ENCODE peak calls at places on chromosomes 6 and 20, in four cellular contexts. N is gastrocnemius medialis, E is IMR-90, A is H1. X is an unnamed sample. For H3K27me3 and H3K36me3, the result is how much of the 10 kb centered on the place peaks cover.

GRCh38 chr6:93746892-93747291 is 327.5 kb upstream of the EPHA7 start:
- DNase-seq in A (no peak), E (no peak), N (no peak), X (peak)

GRCh38 chr6:170058878-170059485 is 231.9 kb downstream of the DLL1 start:
- DNase-seq in A (no peak), N (no peak), E (no peak), X (no peak)

GRCh38 chr6:13427838-13428527 is 59.4 kb downstream of the GFOD1 start:
- DNase-seq in E (no peak), N (no peak), A (no peak), X (no peak)

GRCh38 chr6:10330515-10330914 is 84.4 kb downstream of the TFAP2A start:
- DNase-seq in N (no peak), E (no peak), A (no peak), X (no peak)

GRCh38 chr6:40378071-40378724 is 209.0 kb downstream of the LRFN2 start:
- DNase-seq in N (no peak), A (peak), E (no peak), X (peak)

GRCh38 chr6:151765444-151765886 is 42.0 kb upstream of the ESR1 start:
- DNase-seq in E (peak), N (peak), A (no peak), X (peak)

GRCh38 chr6:135173242-135173988 is 7.7 kb upstream of the MYB start:
- DNase-seq in E (no peak), N (no peak), A (no peak), X (no peak)

GRCh38 chr20:50680106-50680960 is 11.0 kb downstream of the RIPOR3 start:
- DNase-seq in E (no peak), N (peak), A (no peak), X (no peak)

GRCh38 chr6:40794581-40794980 is 207.4 kb upstream of the LRFN2 start:
- DNase-seq in A (no peak), E (no peak), N (peak), X (no peak)

GRCh38 chr6:1312444-1313363 is 806 bp downstream of the FOXQ1 start:
- DNase-seq in A (peak), E (no peak), N (no peak), X (peak)

GRCh38 chr6:85449818-85450577 is at the start of gene NT5E:
- DNase-seq in N (no peak), E (peak), A (peak), X (peak)

GRCh38 chr6:116258520-116258919 is 4.6 kb upstream of the TSPYL4 start:
- DNase-seq in A (no peak), N (no peak), E (no peak), X (no peak)
- H3K27me3 ChIP-seq in A (under half), N (under half), E (under half), X (under half)

DNA sequence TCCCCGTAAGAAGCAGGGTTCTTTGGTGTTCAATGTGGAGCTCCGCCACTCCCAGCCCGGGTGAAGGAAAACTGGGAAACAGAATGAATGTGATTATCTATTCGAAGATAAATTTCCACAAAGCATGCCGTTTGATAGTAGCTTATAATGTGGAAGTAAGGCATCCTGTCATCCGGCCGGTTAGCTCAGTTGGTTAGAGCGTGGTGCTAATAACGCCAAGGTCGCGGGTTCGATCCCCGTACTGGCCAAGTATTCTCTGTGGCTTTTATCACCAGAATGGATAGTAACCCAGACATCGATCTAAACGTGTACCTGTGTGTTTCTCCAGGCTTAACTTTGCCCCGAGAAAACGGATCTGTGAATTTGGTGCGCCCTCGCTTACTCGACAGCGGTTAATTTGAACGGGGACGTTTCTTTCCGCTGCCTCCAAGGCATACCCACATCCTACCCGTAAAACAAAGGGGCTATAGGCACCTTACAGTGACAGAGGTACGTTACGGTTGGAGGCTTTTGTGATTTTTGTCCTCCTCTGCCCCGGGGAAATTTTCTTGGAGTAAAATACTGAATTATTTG is 215.2 kb upstream of the ZNF184 start:
- DNase-seq in A (peak), N (peak), E (peak), X (peak)
- H3K4me3 ChIP-seq in A (peak), N (peak), E (peak), X (peak)

DNA sequence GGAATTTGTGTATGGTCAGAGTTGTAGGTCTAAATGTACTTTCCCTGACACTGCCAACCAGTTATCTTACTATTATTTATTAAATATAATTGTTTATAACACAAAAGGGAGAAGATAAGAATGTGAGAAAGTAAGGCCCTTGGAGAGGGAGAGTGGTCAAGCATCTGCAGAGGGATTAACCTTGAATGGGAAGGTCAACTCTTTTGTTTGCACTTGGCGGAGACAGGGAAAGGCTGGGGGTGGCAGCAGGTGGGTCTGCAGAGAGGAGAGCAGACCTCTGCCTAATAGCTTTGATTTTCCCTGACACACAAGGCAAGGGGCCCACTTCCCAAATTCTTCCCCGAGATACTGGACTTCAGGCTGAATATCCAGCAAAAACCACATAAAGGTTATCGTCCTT is 4.2 kb downstream of the LRP11 start:
- DNase-seq in E (no peak), A (no peak), N (no peak), X (no peak)
- H3K36me3 ChIP-seq in E (under half), A (under half), N (under half), X (under half)

DNA sequence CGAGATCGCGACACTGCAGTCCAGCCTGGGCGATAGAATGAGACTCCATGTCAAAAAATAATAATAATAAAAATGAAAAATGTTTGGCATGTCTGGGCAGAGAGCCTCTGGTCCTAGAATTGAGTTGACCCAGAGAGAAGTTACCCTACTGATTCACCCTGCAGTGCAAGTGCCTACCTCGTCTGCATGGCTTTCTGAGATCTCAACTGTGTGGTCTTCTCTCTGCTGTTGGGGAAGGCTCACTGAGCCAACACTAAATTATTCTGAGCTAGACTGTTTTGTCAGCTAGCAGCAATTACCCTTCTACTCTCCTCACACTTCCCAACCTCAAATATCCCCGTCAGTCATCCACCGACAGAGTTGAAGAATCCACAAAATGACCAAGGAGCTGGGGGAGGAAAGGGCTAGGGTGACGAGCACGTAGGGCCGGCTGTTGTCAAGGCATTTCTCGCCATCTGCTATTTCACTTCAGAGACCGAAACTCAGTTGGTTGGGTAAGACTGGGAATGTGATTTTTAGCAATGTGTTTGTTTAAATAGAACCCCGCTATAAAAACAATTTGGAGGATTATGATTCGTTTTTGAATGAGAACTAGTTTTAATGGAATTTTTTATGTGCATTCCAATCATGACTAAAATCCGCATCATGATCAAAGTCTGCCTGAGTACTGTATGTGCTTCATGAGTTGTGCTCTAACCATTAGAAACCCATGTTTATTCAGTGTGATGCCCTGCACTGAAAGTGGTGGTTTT is 9.4 kb downstream of the MAS1 start:
- DNase-seq in A (no peak), N (no peak), E (peak), X (peak)
- H3K27me3 ChIP-seq in A (under half), N (under half), E (under half), X (under half)

DNA sequence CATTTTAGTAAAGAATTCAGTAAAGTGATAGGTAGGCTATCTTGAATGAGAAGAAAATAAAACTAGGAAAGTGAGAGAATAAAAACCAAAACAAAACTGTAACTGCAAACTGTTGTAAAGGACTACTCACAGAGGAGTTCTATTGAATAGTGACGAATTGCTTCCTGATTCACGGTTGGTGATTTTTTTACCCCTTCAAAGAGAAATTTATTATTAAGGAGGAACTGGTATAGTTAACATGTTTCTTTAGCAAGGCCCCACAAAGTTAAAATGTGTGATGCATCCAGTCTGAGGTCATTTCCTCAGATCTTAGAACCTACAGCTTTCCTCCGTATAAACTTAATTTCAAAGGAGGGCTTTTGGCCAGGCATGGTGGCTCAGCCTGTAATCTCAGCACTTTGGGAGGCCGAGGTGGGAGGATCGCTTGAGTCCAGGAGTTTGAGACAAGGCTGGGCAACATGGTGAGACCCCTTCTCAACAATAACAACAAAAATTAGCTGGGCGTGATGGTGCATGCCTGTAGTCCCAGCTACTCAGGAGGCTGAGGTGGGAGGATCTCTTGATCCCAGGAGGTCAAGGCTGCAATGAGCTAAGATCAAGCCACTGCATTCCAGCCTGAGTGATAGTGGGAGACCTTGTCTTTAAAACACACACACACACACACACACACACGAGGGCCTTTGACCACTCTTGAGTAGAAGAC is 8.3 kb downstream of the PRDM1 start:
- DNase-seq in N (no peak), E (no peak), A (no peak), X (no peak)
- H3K4me3 ChIP-seq in N (no peak), E (no peak), A (no peak), X (no peak)